ENCODE peak calls at places on chromosomes 6 and 20, in eight cellular contexts. P, S, J, E, B, G, D and F are unnamed samples.
A peak's percentile ranks its signal among the peaks of the same experiment; 100 is the strongest.

GRCh38 chr6:143607959-143608358 is 69.8 kb upstream of the PHACTR2 start:
- DNase-seq in D (no peak), S (no peak), E (no peak), G (no peak), P (no peak), J (no peak), B (no peak), F (no peak)

GRCh38 chr6:87078983-87079616 is 15.8 kb downstream of the CGA start:
- DNase-seq in J (peak; percentile 70), G (no peak), E (peak; percentile 77), B (peak; percentile 30), P (peak; percentile 82), D (peak; percentile 51), S (peak; percentile 64), F (peak; percentile 79)

GRCh38 chr6:44307217-44307616 is 5.9 kb downstream of the AARS2 start:
- DNase-seq in J (no peak), S (no peak), B (no peak), E (no peak), G (no peak), P (no peak), D (no peak), F (no peak)

GRCh38 chr20:48684501-48685041 is 143.2 kb downstream of the PREX1 start:
- DNase-seq in G (no peak), S (no peak), D (no peak), E (no peak), J (no peak), B (peak; percentile 68), P (no peak), F (no peak)

GRCh38 chr6:143745160-143746133 is 67.7 kb downstream of the PHACTR2 start:
- DNase-seq in B (peak; percentile 31), D (no peak), J (no peak), G (no peak), P (no peak), S (no peak), E (peak; percentile 69), F (no peak)

GRCh38 chr20:36181934-36182603 is 27.5 kb downstream of the EPB41L1 start:
- DNase-seq in D (no peak), J (peak; percentile 20), S (no peak), E (peak; percentile 68), G (no peak), B (no peak), P (no peak), F (no peak)

GRCh38 chr6:6890400-6890858 is 217.3 kb upstream of the RREB1 start:
- DNase-seq in S (no peak), J (no peak), P (peak; percentile 12), G (no peak), E (peak; percentile 51), B (peak; percentile 41), D (no peak), F (no peak)

GRCh38 chr6:130967502-130968469 is 95.3 kb downstream of the EPB41L2 start:
- DNase-seq in D (no peak), E (no peak), P (no peak), S (no peak), J (peak; percentile 20), B (no peak), G (no peak), F (no peak)

GRCh38 chr6:105459884-105460283 is 57.0 kb upstream of the PREP start:
- DNase-seq in B (no peak), G (no peak), D (no peak), E (peak; percentile 29), P (no peak), S (no peak), J (peak; percentile 52), F (no peak)

GRCh38 chr6:22392711-22393110 is 95.9 kb upstream of the PRL start:
- DNase-seq in D (no peak), J (peak; percentile 62), S (no peak), B (no peak), P (no peak), G (no peak), E (peak; percentile 6), F (no peak)

GRCh38 chr6:131013495-131013894 is 49.5 kb downstream of the EPB41L2 start:
- DNase-seq in G (peak; percentile 30), E (peak; percentile 94), P (no peak), D (no peak), S (no peak), J (peak; percentile 25), B (no peak), F (no peak)

GRCh38 chr20:18058661-18059467 is 1.1 kb upstream of the OVOL2 start:
- DNase-seq in P (no peak), G (no peak), E (no peak), S (no peak), B (peak; percentile 55), D (no peak), J (peak; percentile 15), F (no peak)

GRCh38 chr6:105045546-105045945 is 88.6 kb downstream of the LIN28B start:
- DNase-seq in P (no peak), E (peak; percentile 7), G (no peak), J (peak; percentile 22), B (no peak), D (no peak), S (no peak), F (no peak)

GRCh38 chr6:142071981-142072380 is 60.7 kb upstream of the GJE1 start:
- DNase-seq in D (no peak), G (no peak), S (no peak), B (no peak), E (no peak), J (no peak), P (no peak), F (no peak)

GRCh38 chr20:60903325-60903958 is 348.6 kb upstream of the CDH4 start:
- DNase-seq in S (no peak), D (no peak), J (no peak), E (no peak), G (no peak), B (no peak), P (no peak), F (no peak)

GRCh38 chr6:36639171-36639808 is 39.2 kb upstream of the CDKN1A start:
- DNase-seq in B (no peak), E (peak; percentile 54), D (peak; percentile 21), G (no peak), S (no peak), J (no peak), P (no peak), F (no peak)

GRCh38 chr6:141677598-141678211 is 455.0 kb upstream of the GJE1 start:
- DNase-seq in B (no peak), E (peak; percentile 62), J (peak; percentile 26), D (no peak), S (no peak), P (no peak), G (peak; percentile 35), F (no peak)

GRCh38 chr20:62928246-62928939 is 2.1 kb upstream of the DIDO1 start:
- DNase-seq in D (no peak), E (no peak), G (no peak), P (no peak), J (no peak), B (no peak), S (no peak), F (no peak)

GRCh38 chr6:23969344-23969743 is 156.7 kb upstream of the NRSN1 start:
- DNase-seq in B (no peak), G (no peak), E (no peak), J (no peak), D (no peak), P (no peak), S (no peak), F (no peak)

GRCh38 chr6:149889321-149889720 is 8.6 kb downstream of the RAET1E start:
- DNase-seq in S (no peak), G (no peak), J (no peak), B (no peak), D (no peak), E (no peak), P (no peak), F (no peak)

GRCh38 chr6:75098709-75099108 is 107.1 kb downstream of the COL12A1 start:
- DNase-seq in G (no peak), S (no peak), D (no peak), J (peak; percentile 93), E (peak; percentile 96), P (no peak), B (peak; percentile 35), F (no peak)

GRCh38 chr20:18443841-18444240 is 23.0 kb downstream of the DZANK1 start:
- DNase-seq in B (no peak), S (no peak), D (no peak), E (peak; percentile 11), J (peak; percentile 9), G (no peak), P (no peak), F (no peak)

GRCh38 chr6:137680678-137681346 is 186.2 kb upstream of the TNFAIP3 start:
- DNase-seq in S (no peak), B (no peak), G (no peak), J (peak; percentile 56), E (peak; percentile 64), D (no peak), P (no peak), F (no peak)

GRCh38 chr6:31795616-31796298 is at the start of gene VARS1:
- DNase-seq in D (peak; percentile 85), J (peak; percentile 97), B (peak; percentile 92), E (peak; percentile 96), P (peak; percentile 86), G (peak; percentile 58), S (peak; percentile 97), F (peak; percentile 95)

GRCh38 chr6:126716012-126716411 is 376.1 kb downstream of the CENPW start:
- DNase-seq in J (no peak), G (no peak), S (no peak), B (no peak), D (no peak), P (no peak), E (no peak), F (no peak)

GRCh38 chr6:22146581-22147468 is 150.0 kb downstream of the PRL start:
- DNase-seq in B (no peak), P (no peak), J (peak; percentile 29), S (no peak), G (no peak), E (peak; percentile 27), D (peak; percentile 7), F (no peak)

GRCh38 chr6:27188885-27189418 is 58.5 kb upstream of the PRSS16 start:
- DNase-seq in P (peak; percentile 39), D (peak; percentile 42), J (peak; percentile 82), B (peak; percentile 72), E (peak; percentile 88), G (peak; percentile 81), S (peak; percentile 66), F (peak; percentile 65)

GRCh38 chr20:58131581-58132142 is 96.8 kb downstream of the ANKRD60 start:
- DNase-seq in B (no peak), P (no peak), S (no peak), G (no peak), J (peak; percentile 88), E (peak; percentile 81), D (no peak), F (no peak)

GRCh38 chr20:45985573-45985972 is 13.6 kb upstream of the ZNF335 start:
- DNase-seq in P (no peak), S (no peak), G (no peak), J (peak; percentile 24), B (no peak), E (peak; percentile 30), D (no peak), F (no peak)

GRCh38 chr20:60630609-60631008 is 621.5 kb upstream of the CDH4 start:
- DNase-seq in P (no peak), G (no peak), D (no peak), S (no peak), J (peak; percentile 15), B (no peak), E (no peak), F (no peak)

GRCh38 chr6:139732451-139732850 is 358.0 kb upstream of the CITED2 start:
- DNase-seq in S (no peak), D (no peak), G (no peak), E (peak; percentile 79), P (no peak), B (no peak), J (peak; percentile 41), F (no peak)

GRCh38 chr6:12148841-12149240 is 136.7 kb downstream of the HIVEP1 start:
- DNase-seq in P (no peak), G (no peak), B (no peak), E (no peak), J (peak; percentile 23), S (no peak), D (no peak), F (no peak)

GRCh38 chr20:51318058-51318960 is 224.2 kb downstream of the NFATC2 start:
- DNase-seq in P (peak; percentile 82), J (no peak), G (no peak), D (peak; percentile 52), E (peak; percentile 58), B (peak; percentile 25), S (peak; percentile 28), F (peak; percentile 63)

GRCh38 chr6:106170030-106170791 is 84.1 kb downstream of the PRDM1 start:
- DNase-seq in D (no peak), P (no peak), E (no peak), G (no peak), J (no peak), B (no peak), S (no peak), F (no peak)